ENCODE peak calls at places on chromosomes 3 and 15, in five cellular contexts. F is GM23338; A is IMR-90; V is naive thymus-derived CD4-positive, alpha-beta T cell; X is heart left ventricle. B is an unnamed sample.

GRCh38 chr3:33074217-33075067 is 22.5 kb downstream of the GLB1 start:
- DNase-seq in F (peak; percentile 93), A (peak; percentile 72), V (peak; percentile 59), X (no peak), B (no peak)

GRCh38 chr3:195114786-195115597 is 156.0 kb downstream of the XXYLT1 start:
- DNase-seq in F (no peak), V (no peak), A (no peak), X (no peak), B (peak; percentile 27)

GRCh38 chr3:14719006-14719405 is 44.1 kb downstream of the C3orf20 start:
- DNase-seq in A (no peak), X (no peak), F (no peak), V (no peak), B (no peak)

GRCh38 chr3:150165396-150166094 is 194.8 kb upstream of the PFN2 start:
- DNase-seq in X (no peak), F (peak; percentile 17), V (no peak), A (no peak), B (no peak)

GRCh38 chr3:57393957-57394356 is 101.5 kb upstream of the ASB14 start:
- DNase-seq in A (no peak), V (no peak), X (no peak), F (no peak), B (no peak)

GRCh38 chr3:120160050-120160449 is 65.8 kb upstream of the GSK3B start:
- DNase-seq in F (peak; percentile 30), A (peak; percentile 98), V (no peak), X (no peak), B (peak; percentile 64)

GRCh38 chr3:186273586-186273985 is 88.4 kb downstream of the DGKG start:
- DNase-seq in X (peak; percentile 73), V (no peak), F (no peak), A (no peak), B (no peak)

GRCh38 chr15:29765234-29765841 is 56.9 kb downstream of the TJP1 start:
- DNase-seq in F (no peak), X (no peak), A (no peak), V (no peak), B (no peak)

GRCh38 chr3:179333084-179333483 is 10.3 kb downstream of the ZNF639 start:
- DNase-seq in V (no peak), A (no peak), X (no peak), F (no peak), B (no peak)

GRCh38 chr3:11168406-11168805 is 14.1 kb downstream of the HRH1 start:
- DNase-seq in V (no peak), F (no peak), A (no peak), X (no peak), B (no peak)

GRCh38 chr15:45179221-45179985 is 8.4 kb downstream of the SHF start:
- DNase-seq in A (no peak), X (no peak), F (peak; percentile 84), V (peak; percentile 49), B (no peak)

GRCh38 chr3:66747688-66748087 is 246.9 kb upstream of the LRIG1 start:
- DNase-seq in X (no peak), V (no peak), A (no peak), F (no peak), B (no peak)

DNA sequence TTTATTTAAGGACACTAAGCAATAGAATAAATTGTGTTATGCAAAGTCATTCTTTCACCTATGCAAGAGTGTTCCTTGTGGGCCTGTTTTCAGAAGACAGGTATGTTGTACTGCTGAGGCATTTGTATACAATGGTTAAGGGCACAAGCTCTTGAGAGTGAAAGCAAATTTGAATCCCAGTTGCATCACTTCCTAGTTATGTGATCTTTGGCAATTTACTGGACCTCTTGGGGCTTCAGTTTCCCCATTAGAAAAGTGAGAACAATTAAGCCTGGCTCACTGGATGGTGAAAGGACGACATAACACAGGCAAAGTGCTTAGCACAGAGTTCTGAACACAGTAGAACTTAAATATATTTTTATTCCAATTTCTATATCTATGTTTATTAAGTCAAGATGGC is 117.4 kb downstream of the EFHB start:
- DNase-seq in A (no peak), F (no peak), V (no peak), X (no peak), B (no peak)
- H3K4me1 ChIP-seq in A (no peaks in the 10 kb centered on the region), F (no peaks in the 10 kb centered on the region), V (no peaks in the 10 kb centered on the region), X (no peaks in the 10 kb centered on the region), B (no peaks in the 10 kb centered on the region)

DNA sequence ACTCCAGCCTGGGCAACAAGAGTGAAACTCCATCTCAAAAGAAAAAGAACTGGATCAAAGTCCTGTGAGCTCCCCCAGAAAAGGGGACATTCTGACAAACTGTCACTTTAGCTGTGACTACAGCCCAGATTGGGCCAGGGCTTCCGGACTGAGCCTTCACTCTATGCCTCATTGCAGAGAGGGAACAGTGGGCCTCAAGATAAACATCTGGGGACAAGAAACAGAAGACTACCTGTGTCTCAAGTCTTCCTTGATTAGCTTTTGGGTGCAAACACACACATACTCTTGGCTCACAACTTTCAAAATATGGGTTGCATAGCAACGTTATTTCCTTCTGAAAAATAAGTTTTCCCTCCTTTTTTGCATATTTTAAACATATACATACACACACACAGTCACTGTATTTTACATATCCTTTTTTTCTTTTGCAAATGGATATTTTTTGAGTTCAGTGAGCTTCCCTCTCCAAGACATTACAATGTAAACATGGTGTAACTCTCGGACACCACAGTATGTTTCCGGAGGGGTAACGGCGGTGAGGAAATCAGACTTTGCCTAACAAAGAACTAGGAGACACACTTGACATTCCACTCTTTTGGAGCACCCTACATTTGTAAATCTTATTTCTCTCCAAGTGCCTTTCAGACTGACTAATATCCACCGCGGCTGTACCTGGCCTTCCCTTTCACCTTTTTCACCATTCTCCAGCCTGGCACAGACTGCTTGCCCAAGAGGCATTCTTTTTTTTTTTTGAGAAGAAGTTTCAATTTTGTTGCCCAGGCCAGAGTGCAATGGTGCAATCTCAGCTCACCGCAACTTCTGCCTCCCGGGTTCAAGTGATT is 3.5 kb downstream of the TKT start:
- DNase-seq in X (no peak), A (no peak), F (peak; percentile 84), V (no peak), B (peak; percentile 76)
- H3K4me1 ChIP-seq in X (peaks cover 50% of the 10 kb centered on the region), A (peaks cover 21% of the 10 kb centered on the region), F (peaks cover 65% of the 10 kb centered on the region), V (peaks cover 14% of the 10 kb centered on the region), B (peaks cover 48% of the 10 kb centered on the region)

DNA sequence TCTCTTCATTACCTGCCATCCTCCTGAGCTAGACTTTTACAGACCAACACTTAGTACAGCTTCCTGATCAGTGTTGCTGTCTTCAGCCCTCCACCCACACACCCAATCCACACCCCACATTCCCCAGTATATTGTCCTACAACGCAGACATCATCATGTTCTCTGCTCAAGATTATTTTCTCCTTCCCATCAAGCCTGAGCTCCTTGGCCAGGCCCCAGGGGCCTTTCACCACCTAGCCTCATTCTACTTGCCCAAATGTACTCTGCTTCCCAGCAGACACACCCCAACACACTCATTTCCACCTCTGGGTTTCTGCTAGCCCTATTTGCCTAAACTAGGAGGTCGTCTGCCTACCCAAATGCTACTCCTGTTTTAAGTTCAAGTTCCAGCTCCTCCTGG is 37.0 kb downstream of the DAPK2 start:
- DNase-seq in X (no peak), V (no peak), A (no peak), F (no peak), B (no peak)
- H3K4me1 ChIP-seq in X (peaks cover 71% of the 10 kb centered on the region), V (peaks cover 27% of the 10 kb centered on the region), A (peaks cover 2% of the 10 kb centered on the region), F (no peaks in the 10 kb centered on the region), B (peaks cover 48% of the 10 kb centered on the region)

DNA sequence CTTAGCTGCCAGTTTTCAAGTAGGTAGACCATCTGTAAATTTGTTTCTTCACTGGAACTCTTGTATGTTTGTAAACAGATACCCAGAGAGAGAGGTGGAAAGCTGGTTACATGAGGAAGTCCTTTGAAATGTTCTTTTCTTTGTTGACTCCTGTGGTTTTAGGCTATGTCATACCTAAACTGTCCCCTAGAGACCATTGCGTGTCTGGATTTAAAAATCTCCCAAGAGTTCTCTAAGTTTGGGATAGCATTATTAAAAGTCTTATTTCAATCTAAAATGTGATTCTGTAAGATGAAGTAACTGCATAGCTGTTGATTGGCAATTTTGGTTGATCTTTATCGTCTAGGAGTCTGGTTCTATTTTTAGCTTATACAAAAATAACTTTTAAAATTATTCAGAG is 127.2 kb downstream of the GHSR start:
- DNase-seq in V (no peak), X (no peak), F (peak; percentile 25), A (peak; percentile 20), B (no peak)
- H3K4me1 ChIP-seq in V (no peaks in the 10 kb centered on the region), X (peaks cover 88% of the 10 kb centered on the region), F (no peaks in the 10 kb centered on the region), A (peaks cover 30% of the 10 kb centered on the region), B (peaks cover 60% of the 10 kb centered on the region)

DNA sequence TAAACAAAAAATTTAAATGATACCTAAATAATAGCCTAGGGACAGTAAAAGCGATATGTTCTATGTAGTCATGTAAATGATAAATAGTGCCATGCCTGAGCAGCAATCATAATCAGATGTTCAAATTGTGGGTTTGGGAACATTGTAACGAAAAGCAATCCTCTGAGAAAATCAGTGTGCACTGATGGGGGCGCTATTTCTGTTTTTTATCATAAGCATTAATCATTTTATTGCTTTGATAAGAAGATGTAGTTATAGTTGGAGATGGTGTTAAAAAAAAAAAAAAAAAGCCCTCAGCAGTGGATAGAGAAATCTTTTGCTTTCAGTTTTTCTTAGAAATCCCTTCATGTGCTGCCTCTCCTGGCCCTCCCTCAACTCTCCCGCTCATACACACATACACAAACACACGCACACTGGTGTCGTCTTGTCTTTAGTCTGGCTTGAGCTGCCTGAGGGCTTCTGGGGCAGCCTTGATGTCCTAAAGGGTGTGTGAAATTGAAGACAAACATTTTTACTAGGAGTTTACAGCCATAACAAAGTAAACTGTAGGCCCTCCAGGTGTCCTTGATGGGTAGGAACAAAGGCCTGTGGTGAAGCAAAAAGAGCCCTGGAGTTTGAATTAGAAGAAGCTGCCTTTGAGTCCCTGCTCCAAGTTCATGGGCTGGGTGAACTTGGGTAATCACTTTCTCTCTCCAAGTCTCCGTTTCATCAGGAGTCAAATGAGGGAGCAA is 428.1 kb downstream of the SOX2 start:
- DNase-seq in X (no peak), F (peak; percentile 79), V (no peak), A (no peak), B (no peak)
- H3K4me1 ChIP-seq in X (no peaks in the 10 kb centered on the region), F (peaks cover 56% of the 10 kb centered on the region), V (no peaks in the 10 kb centered on the region), A (no peaks in the 10 kb centered on the region), B (no peaks in the 10 kb centered on the region)